ENCODE peak calls at places on chromosome 22, in four cellular contexts. S is K562, L is HL-60, I is GM12878. T is an unnamed sample.

GRCh38 chr22:46974077-46974476 is 211.6 kb downstream of the TBC1D22A start:
- DNase-seq in S (no peak), L (no peak), I (no peak), T (no peak)

GRCh38 chr22:27247691-27248434 is 553.7 kb downstream of the MN1 start:
- DNase-seq in S (no peak), L (no peak), I (no peak), T (no peak)

GRCh38 chr22:19504900-19505734 is 19.1 kb downstream of the CLDN5 start:
- DNase-seq in S (no peak), L (no peak), I (no peak), T (no peak)

GRCh38 chr22:29083576-29084566 is 11.0 kb downstream of the KREMEN1 start:
- DNase-seq in S (peak; percentile 24), L (peak; percentile 62), I (no peak), T (no peak)

GRCh38 chr22:27422442-27422841 is 379.1 kb downstream of the MN1 start:
- DNase-seq in S (no peak), L (no peak), I (no peak), T (no peak)

GRCh38 chr22:38572065-38572464 is 2.1 kb upstream of the DMC1 start:
- DNase-seq in S (peak; percentile 61), L (peak; percentile 48), I (peak; percentile 12), T (peak; percentile 22)

GRCh38 chr22:47285981-47286380 is 523.5 kb downstream of the TBC1D22A start:
- DNase-seq in S (no peak), L (no peak), I (no peak), T (no peak)

GRCh38 chr22:38115423-38116205 is 5.1 kb upstream of the BAIAP2L2 start:
- DNase-seq in S (no peak), L (no peak), I (no peak), T (no peak)

GRCh38 chr22:19705181-19705934 is 8.9 kb upstream of the SEPTIN5 start:
- DNase-seq in S (peak; percentile 43), L (no peak), I (no peak), T (peak; percentile 3)

GRCh38 chr22:17331690-17332089 is 37.6 kb upstream of the CECR2 start:
- DNase-seq in S (no peak), L (no peak), I (no peak), T (no peak)

GRCh38 chr22:38012604-38013072 is 28.3 kb upstream of the SOX10 start:
- DNase-seq in S (no peak), L (no peak), I (no peak), T (no peak)

GRCh38 chr22:41976070-41976901 is 7.0 kb downstream of the SEPTIN3 start:
- DNase-seq in S (no peak), L (peak; percentile 13), I (no peak), T (peak; percentile 54)

GRCh38 chr22:23909258-23909898 is 15.2 kb downstream of the MIF start:
- DNase-seq in S (no peak), L (no peak), I (no peak), T (no peak)

GRCh38 chr22:17063372-17064106 is 21.3 kb upstream of the IL17RA start:
- DNase-seq in S (no peak), L (no peak), I (no peak), T (no peak)

GRCh38 chr22:37062366-37062655 is 10.8 kb downstream of the KCTD17 start:
- DNase-seq in S (no peak), L (no peak), I (no peak), T (no peak)

GRCh38 chr22:33986954-33987353 is 66.7 kb upstream of the LARGE1 start:
- DNase-seq in S (no peak), L (no peak), I (no peak), T (no peak)

GRCh38 chr22:46090051-46090591 is 60.2 kb upstream of the PPARA start:
- DNase-seq in S (no peak), L (no peak), I (no peak), T (no peak)

GRCh38 chr22:42670921-42671709 is 21.9 kb upstream of the CYB5R3 start:
- DNase-seq in S (no peak), L (peak; percentile 14), I (no peak), T (no peak)

GRCh38 chr22:49502126-49502826 is 325.4 kb downstream of the BRD1 start:
- DNase-seq in S (no peak), L (no peak), I (no peak), T (no peak)

GRCh38 chr22:19691721-19692341 is 22.5 kb upstream of the SEPTIN5 start:
- DNase-seq in S (peak; percentile 85), L (no peak), I (no peak), T (no peak)

GRCh38 chr22:48100685-48101417 is 1338.4 kb downstream of the TBC1D22A start:
- DNase-seq in S (no peak), L (no peak), I (no peak), T (no peak)

GRCh38 chr22:38355275-38355674 is 38.0 kb upstream of the CSNK1E start:
- DNase-seq in S (no peak), L (no peak), I (no peak), T (no peak)

GRCh38 chr22:38924197-38924952 is 33.0 kb upstream of the APOBEC3A start:
- DNase-seq in S (peak; percentile 20), L (no peak), I (no peak), T (no peak)

GRCh38 chr22:30004101-30004500 is 76.2 kb upstream of the HORMAD2 start:
- DNase-seq in S (no peak), L (no peak), I (no peak), T (no peak)

GRCh38 chr22:46079093-46079860 is 71.0 kb upstream of the PPARA start:
- DNase-seq in S (no peak), L (no peak), I (no peak), T (no peak)

GRCh38 chr22:20953342-20953608 is 13.8 kb upstream of the AIFM3 start:
- DNase-seq in S (no peak), L (no peak), I (no peak), T (no peak)

GRCh38 chr22:50507991-50508884 is at the start of gene NCAPH2:
- DNase-seq in S (peak; percentile 97), L (peak; percentile 96), I (peak; percentile 83), T (peak; percentile 100)

GRCh38 chr22:19848298-19849224 is 6.1 kb downstream of the GNB1L start:
- DNase-seq in S (no peak), L (no peak), I (no peak), T (no peak)

GRCh38 chr22:36933629-36934028 is 20.2 kb downstream of the CSF2RB start:
- DNase-seq in S (no peak), L (no peak), I (no peak), T (no peak)

GRCh38 chr22:28188480-28188879 is 269.4 kb upstream of the PITPNB start:
- DNase-seq in S (no peak), L (no peak), I (no peak), T (no peak)

GRCh38 chr22:38718414-38718813 is 12.7 kb downstream of the GTPBP1 start:
- DNase-seq in S (no peak), L (no peak), I (no peak), T (no peak)

GRCh38 chr22:20494978-20495860 is at the start of gene KLHL22:
- DNase-seq in S (no peak), L (peak; percentile 9), I (no peak), T (peak; percentile 57)

GRCh38 chr22:49136041-49136815 is 691.4 kb downstream of the BRD1 start:
- DNase-seq in S (no peak), L (no peak), I (no peak), T (no peak)

GRCh38 chr22:20084547-20085413 is 4.7 kb downstream of the DGCR8 start:
- DNase-seq in S (peak; percentile 94), L (peak; percentile 23), I (no peak), T (no peak)

DNA sequence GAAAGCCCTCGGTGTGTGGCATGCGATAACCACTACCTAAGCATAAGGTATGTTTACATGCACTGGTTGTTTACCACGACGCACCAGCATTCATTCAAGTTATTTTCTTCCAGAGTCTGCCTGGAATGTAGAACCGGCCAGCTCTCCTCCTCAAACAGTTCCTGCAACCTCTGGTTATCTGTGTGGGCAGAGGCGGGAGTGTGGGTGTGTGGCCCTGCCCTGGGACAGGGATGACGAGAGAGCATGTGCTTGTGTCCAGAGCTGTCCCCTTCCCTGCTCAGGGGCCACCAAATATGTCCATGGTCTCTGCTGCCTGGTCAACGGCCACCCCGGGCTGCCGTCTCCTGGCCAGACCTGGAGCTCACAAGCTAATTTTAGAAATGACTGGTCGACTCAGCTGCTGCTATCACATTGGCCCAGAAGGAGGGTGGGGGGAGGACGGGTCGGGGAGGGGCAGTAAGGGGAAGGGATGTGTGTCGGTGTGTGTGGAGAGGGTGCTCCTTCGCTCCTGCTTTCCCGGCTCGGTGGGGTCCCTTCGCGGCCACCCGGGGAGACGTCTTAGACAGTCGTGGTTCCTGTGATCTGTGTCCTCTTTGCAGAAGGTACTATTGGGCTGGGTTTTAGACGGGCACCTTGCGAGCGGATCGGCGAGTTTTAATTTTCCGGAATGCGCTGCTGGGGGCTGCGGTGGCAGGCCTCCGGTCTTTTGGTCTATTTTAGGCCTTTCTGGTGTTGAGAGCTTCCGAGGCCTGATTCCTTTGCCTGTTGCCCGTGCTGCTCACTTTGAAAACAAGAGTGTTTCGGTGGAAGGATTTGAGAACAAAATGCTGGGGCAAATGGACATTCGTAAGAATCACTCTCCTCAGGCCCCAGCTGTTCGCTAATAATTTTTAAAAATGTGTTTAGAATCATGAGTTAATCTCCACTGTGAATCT is at the start of gene MYO18B:
- DNase-seq in S (peak; percentile 90), L (no peak), I (no peak), T (no peak)
- TF ChIP-seq SPI1 in S (no peak), L (no peak), I (no peak), T (no peak)

GRCh38 chr22:43731986-43732385 is 80.1 kb downstream of the EFCAB6 start:
- DNase-seq in S (no peak), L (no peak), I (no peak), T (no peak)
- TF ChIP-seq SPI1 in S (no peak), L (no peak), I (no peak), T (no peak)

DNA sequence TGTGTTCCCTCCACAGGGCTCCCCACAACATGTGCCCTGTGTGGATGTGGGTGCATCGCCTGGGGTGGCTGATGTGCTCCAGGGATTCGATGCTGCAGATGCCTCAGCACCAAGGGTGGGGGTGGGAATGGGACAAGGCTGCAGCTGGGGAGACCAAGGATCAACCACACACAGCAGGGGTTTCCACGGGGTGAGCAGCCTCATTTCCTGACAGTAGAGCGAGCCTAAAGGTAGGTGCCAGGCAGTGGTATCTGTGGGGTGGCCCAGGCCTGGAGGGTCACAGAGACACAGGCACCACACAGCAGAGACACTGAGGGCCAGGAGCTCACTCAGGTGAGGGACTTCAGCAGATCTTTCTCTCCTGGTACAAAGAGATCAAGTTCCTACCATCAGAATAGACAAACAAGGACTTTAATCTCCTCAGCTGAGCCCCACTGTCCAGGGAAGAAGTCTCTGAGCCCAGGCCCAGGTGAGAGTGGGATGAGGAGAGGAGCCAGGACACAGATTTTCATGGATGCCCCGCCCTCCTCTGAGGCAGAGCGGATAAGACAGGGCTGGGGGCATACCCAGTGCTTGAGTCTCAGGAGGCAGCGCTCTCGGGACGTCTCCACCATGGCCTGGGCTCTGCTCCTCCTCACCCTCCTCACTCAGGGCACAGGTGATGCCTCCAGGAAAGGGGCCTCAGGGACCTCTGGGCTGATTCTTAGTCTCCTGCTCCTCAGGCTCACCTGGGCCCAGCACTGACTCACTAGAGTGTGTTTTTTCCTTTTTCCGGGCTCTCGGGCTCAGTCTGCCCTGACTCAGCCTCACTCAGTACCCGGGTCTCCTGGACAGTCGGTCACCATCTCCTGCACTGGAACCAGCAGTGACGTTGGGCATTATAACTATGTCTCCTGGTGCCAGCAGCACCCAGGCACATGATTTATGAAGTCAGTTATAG is 19.7 kb downstream of the GGTLC2 start:
- DNase-seq in S (no peak), L (no peak), I (no peak), T (no peak)
- TF ChIP-seq SPI1 in S (no peak), L (no peak), I (no peak), T (no peak)

DNA sequence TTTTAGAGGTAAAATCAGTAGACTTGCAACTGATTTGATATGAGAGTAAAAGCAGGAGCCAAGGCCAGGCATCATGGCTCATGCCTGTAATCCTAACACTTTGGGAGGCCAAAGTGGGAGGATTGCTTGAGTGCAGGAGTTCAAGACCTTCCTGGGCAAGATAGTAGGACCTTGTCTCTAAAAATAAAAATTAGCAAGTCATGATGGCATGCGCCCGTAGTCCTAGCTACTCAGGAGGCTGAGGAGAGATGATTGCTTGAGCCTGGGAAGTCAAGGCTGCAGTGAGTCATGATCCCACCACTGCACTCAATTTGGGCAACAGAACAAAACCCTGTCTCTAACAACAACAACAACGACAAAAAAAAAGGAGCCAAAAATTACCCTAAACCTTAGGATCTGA is 13.5 kb downstream of the SGSM3 start:
- DNase-seq in S (peak; percentile 76), L (no peak), I (no peak), T (no peak)
- TF ChIP-seq SPI1 in S (no peak), L (no peak), I (no peak), T (no peak)

T was measured in GM12891.